ENCODE peak calls at places on chromosomes 11 and 22, in six cellular contexts. T, V, D, Q, R and F are unnamed samples.
A peak's percentile ranks its signal among the peaks of the same experiment; 100 is the strongest.

GRCh38 chr11:118911113-118911879 is 14.4 kb downstream of the BCL9L start:
- DNase-seq in T (no peak), Q (no peak), R (no peak), V (no peak), D (peak; percentile 83), F (no peak)

GRCh38 chr11:47392546-47393162 is 14.3 kb upstream of the SPI1 start:
- DNase-seq in V (no peak), R (no peak), T (no peak), Q (no peak), D (no peak), F (no peak)

GRCh38 chr11:57427692-57428082 is 766 bp upstream of the SLC43A3 start:
- DNase-seq in R (no peak), T (peak; percentile 74), V (no peak), Q (no peak), D (peak; percentile 33), F (no peak)

GRCh38 chr11:86192858-86193257 is 51.7 kb upstream of the EED start:
- DNase-seq in V (no peak), T (no peak), Q (no peak), D (no peak), R (peak; percentile 57), F (peak; percentile 24)

GRCh38 chr22:24076091-24076867 is 65.2 kb downstream of the CABIN1 start:
- DNase-seq in D (no peak), T (no peak), Q (no peak), V (no peak), R (no peak), F (no peak)

GRCh38 chr22:18088825-18089568 is 11.2 kb downstream of the PEX26 start:
- DNase-seq in R (no peak), D (no peak), T (no peak), Q (no peak), V (no peak), F (no peak)

GRCh38 chr11:111878766-111879636 is at the start of the genes CFAP68 and FDXACB1:
- DNase-seq in R (peak; percentile 99), Q (peak; percentile 97), T (peak; percentile 89), D (peak; percentile 99), V (peak; percentile 98), F (peak; percentile 98)

GRCh38 chr11:42311504-42311903 is 852.1 kb upstream of the LRRC4C start:
- DNase-seq in V (no peak), R (no peak), T (no peak), Q (no peak), D (no peak), F (no peak)

GRCh38 chr11:122491486-122491885 is 164.0 kb upstream of the UBASH3B start:
- DNase-seq in Q (no peak), D (no peak), T (peak; percentile 6), V (no peak), R (no peak), F (no peak)